ENCODE peak calls at places on chromosomes 11 and 22, in ten cellular contexts. One of them, this sample, is unnamed.
A peak's percentile ranks its signal among the peaks of the same experiment; 100 is the strongest.

GRCh38 chr11:33692013-33692504 is 8.6 kb downstream of the C11orf91 start:
- DNase-seq in MM.1S: no peak
- DNase-seq in CD8-positive, alpha-beta T cell: no peak
- DNase-seq in cardiac muscle cell: no peak
- DNase-seq in DND-41: no peak
- DNase-seq in lower lobe of right lung: no peak
- DNase-seq in colonic mucosa: peak; percentile 76
- DNase-seq in BE2C: no peak
- DNase-seq in BJ: peak; percentile 91
- DNase-seq in OCI-LY7: no peak
- DNase-seq in this sample: no peak

GRCh38 chr11:2781413-2782274 is 81.8 kb upstream of the KCNQ1OT1 start:
- DNase-seq in colonic mucosa: peak; percentile 16
- DNase-seq in DND-41: no peak
- DNase-seq in lower lobe of right lung: peak; percentile 36
- DNase-seq in BE2C: no peak
- DNase-seq in cardiac muscle cell: no peak
- DNase-seq in OCI-LY7: no peak
- DNase-seq in BJ: no peak
- DNase-seq in CD8-positive, alpha-beta T cell: no peak
- DNase-seq in MM.1S: no peak
- DNase-seq in this sample: no peak

GRCh38 chr22:49124588-49124987 is 703.1 kb downstream of the BRD1 start:
- DNase-seq in MM.1S: no peak
- DNase-seq in OCI-LY7: no peak
- DNase-seq in CD8-positive, alpha-beta T cell: no peak
- DNase-seq in BE2C: no peak
- DNase-seq in lower lobe of right lung: no peak
- DNase-seq in cardiac muscle cell: no peak
- DNase-seq in BJ: no peak
- DNase-seq in DND-41: no peak
- DNase-seq in colonic mucosa: no peak
- DNase-seq in this sample: no peak

GRCh38 chr22:35785181-35785923 is 67.7 kb downstream of the APOL5 start:
- DNase-seq in DND-41: no peak
- DNase-seq in lower lobe of right lung: no peak
- DNase-seq in BJ: no peak
- DNase-seq in MM.1S: no peak
- DNase-seq in cardiac muscle cell: no peak
- DNase-seq in colonic mucosa: no peak
- DNase-seq in CD8-positive, alpha-beta T cell: no peak
- DNase-seq in BE2C: no peak
- DNase-seq in OCI-LY7: no peak
- DNase-seq in this sample: no peak

GRCh38 chr22:46827072-46827780 is 64.8 kb downstream of the TBC1D22A start:
- DNase-seq in BJ: no peak
- DNase-seq in MM.1S: no peak
- DNase-seq in DND-41: no peak
- DNase-seq in OCI-LY7: peak; percentile 23
- DNase-seq in colonic mucosa: no peak
- DNase-seq in BE2C: no peak
- DNase-seq in lower lobe of right lung: no peak
- DNase-seq in cardiac muscle cell: peak; percentile 23
- DNase-seq in CD8-positive, alpha-beta T cell: no peak
- DNase-seq in this sample: no peak

GRCh38 chr22:20031732-20032406 is 11.0 kb downstream of the TANGO2 start:
- DNase-seq in DND-41: no peak
- DNase-seq in colonic mucosa: peak; percentile 78
- DNase-seq in cardiac muscle cell: no peak
- DNase-seq in CD8-positive, alpha-beta T cell: no peak
- DNase-seq in lower lobe of right lung: no peak
- DNase-seq in BJ: no peak
- DNase-seq in MM.1S: no peak
- DNase-seq in OCI-LY7: peak; percentile 76
- DNase-seq in BE2C: no peak
- DNase-seq in this sample: peak; percentile 61

GRCh38 chr11:2678396-2678795 is 21.4 kb downstream of the KCNQ1OT1 start:
- DNase-seq in DND-41: no peak
- DNase-seq in BJ: no peak
- DNase-seq in CD8-positive, alpha-beta T cell: no peak
- DNase-seq in cardiac muscle cell: no peak
- DNase-seq in BE2C: no peak
- DNase-seq in lower lobe of right lung: no peak
- DNase-seq in MM.1S: no peak
- DNase-seq in OCI-LY7: no peak
- DNase-seq in colonic mucosa: no peak
- DNase-seq in this sample: no peak

GRCh38 chr11:130369141-130369691 is 54.5 kb upstream of the ZBTB44 start:
- DNase-seq in OCI-LY7: no peak
- DNase-seq in lower lobe of right lung: no peak
- DNase-seq in BE2C: no peak
- DNase-seq in colonic mucosa: no peak
- DNase-seq in cardiac muscle cell: no peak
- DNase-seq in CD8-positive, alpha-beta T cell: no peak
- DNase-seq in DND-41: no peak
- DNase-seq in MM.1S: no peak
- DNase-seq in BJ: no peak
- DNase-seq in this sample: no peak

GRCh38 chr22:42601879-42602465 is 12.7 kb downstream of the POLDIP3 start:
- DNase-seq in CD8-positive, alpha-beta T cell: no peak
- DNase-seq in BE2C: no peak
- DNase-seq in colonic mucosa: no peak
- DNase-seq in lower lobe of right lung: no peak
- DNase-seq in cardiac muscle cell: no peak
- DNase-seq in BJ: no peak
- DNase-seq in OCI-LY7: no peak
- DNase-seq in DND-41: no peak
- DNase-seq in MM.1S: no peak
- DNase-seq in this sample: no peak

GRCh38 chr22:42595434-42595833 is 19.2 kb downstream of the POLDIP3 start:
- DNase-seq in BJ: no peak
- DNase-seq in colonic mucosa: no peak
- DNase-seq in BE2C: peak; percentile 76
- DNase-seq in MM.1S: no peak
- DNase-seq in OCI-LY7: no peak
- DNase-seq in cardiac muscle cell: peak; percentile 75
- DNase-seq in CD8-positive, alpha-beta T cell: no peak
- DNase-seq in lower lobe of right lung: no peak
- DNase-seq in DND-41: no peak
- DNase-seq in this sample: no peak

GRCh38 chr22:42596863-42597530 is 17.7 kb downstream of the POLDIP3 start:
- DNase-seq in OCI-LY7: no peak
- DNase-seq in BJ: no peak
- DNase-seq in colonic mucosa: no peak
- DNase-seq in BE2C: peak; percentile 65
- DNase-seq in lower lobe of right lung: no peak
- DNase-seq in DND-41: no peak
- DNase-seq in cardiac muscle cell: peak; percentile 34
- DNase-seq in CD8-positive, alpha-beta T cell: no peak
- DNase-seq in MM.1S: no peak
- DNase-seq in this sample: no peak

GRCh38 chr22:42591987-42592386 is 22.7 kb downstream of the POLDIP3 start:
- DNase-seq in BE2C: no peak
- DNase-seq in cardiac muscle cell: no peak
- DNase-seq in colonic mucosa: no peak
- DNase-seq in BJ: no peak
- DNase-seq in MM.1S: no peak
- DNase-seq in OCI-LY7: no peak
- DNase-seq in lower lobe of right lung: no peak
- DNase-seq in DND-41: no peak
- DNase-seq in CD8-positive, alpha-beta T cell: no peak
- DNase-seq in this sample: no peak

GRCh38 chr22:42596376-42596775 is 18.3 kb downstream of the POLDIP3 start:
- DNase-seq in cardiac muscle cell: peak; percentile 42
- DNase-seq in lower lobe of right lung: no peak
- DNase-seq in MM.1S: no peak
- DNase-seq in BJ: no peak
- DNase-seq in DND-41: no peak
- DNase-seq in OCI-LY7: no peak
- DNase-seq in BE2C: peak; percentile 80
- DNase-seq in colonic mucosa: no peak
- DNase-seq in CD8-positive, alpha-beta T cell: no peak
- DNase-seq in this sample: no peak
- H3K36me3 ChIP-seq in cardiac muscle cell: peaks cover 67% of the 10 kb centered on the region
- H3K36me3 ChIP-seq in lower lobe of right lung: peaks cover 100% of the 10 kb centered on the region
- H3K36me3 ChIP-seq in MM.1S: peaks cover 20% of the 10 kb centered on the region
- H3K36me3 ChIP-seq in BJ: peaks cover 38% of the 10 kb centered on the region
- H3K36me3 ChIP-seq in DND-41: peaks cover 97% of the 10 kb centered on the region
- H3K36me3 ChIP-seq in OCI-LY7: peaks cover 97% of the 10 kb centered on the region
- H3K36me3 ChIP-seq in BE2C: peaks cover 75% of the 10 kb centered on the region
- H3K36me3 ChIP-seq in colonic mucosa: peaks cover 26% of the 10 kb centered on the region
- H3K36me3 ChIP-seq in CD8-positive, alpha-beta T cell: peaks cover 71% of the 10 kb centered on the region
- H3K36me3 ChIP-seq in this sample: peaks cover 39% of the 10 kb centered on the region

DNA sequence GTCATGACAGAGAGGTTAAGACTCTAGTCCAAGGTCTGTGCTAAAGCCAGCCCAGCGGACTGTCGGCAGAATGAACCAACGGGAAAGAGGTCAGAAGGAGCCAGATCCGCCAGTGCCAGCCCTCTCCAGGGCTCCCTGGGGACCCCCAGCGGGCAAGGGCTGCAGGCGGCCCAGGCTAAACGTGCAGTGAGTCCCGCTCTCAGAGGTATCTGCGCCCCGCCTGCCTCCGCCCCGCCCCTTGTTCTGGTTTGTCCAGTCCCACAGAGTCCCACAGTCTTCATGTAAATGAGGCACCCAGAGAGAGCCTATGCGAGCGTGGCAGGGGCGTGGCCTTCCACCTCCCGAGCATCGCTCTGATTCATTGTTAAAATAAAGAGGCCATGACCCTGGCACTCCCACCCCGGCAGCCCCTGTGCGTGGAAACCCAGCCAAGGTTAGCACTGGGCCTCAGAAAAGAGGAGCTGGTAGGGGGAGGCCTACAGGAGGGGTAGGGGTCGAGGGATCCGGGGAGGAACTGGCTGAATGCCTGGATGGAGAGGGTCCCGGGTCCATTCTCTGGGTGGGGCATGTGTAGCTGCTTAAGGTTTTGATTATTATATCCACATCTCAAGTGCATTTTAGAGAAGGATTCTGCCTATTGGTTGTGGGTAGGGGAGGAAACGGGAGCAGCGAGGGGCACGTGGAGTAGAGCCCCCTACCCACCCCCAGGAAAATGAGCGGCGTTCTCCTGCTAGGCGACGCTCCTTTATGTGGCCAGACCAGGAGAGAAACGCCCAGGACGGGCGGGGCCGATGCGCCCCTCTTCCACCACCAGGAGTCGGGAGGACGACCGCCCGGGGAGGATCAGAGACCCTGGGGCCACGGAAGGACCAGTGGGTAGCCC is at the start of gene TRIOBP:
- DNase-seq in lower lobe of right lung: peak; percentile 97
- DNase-seq in OCI-LY7: peak; percentile 97
- DNase-seq in BE2C: peak; percentile 100
- DNase-seq in cardiac muscle cell: peak; percentile 100
- DNase-seq in MM.1S: peak; percentile 95
- DNase-seq in CD8-positive, alpha-beta T cell: peak; percentile 67
- DNase-seq in BJ: peak; percentile 71
- DNase-seq in colonic mucosa: peak; percentile 97
- DNase-seq in DND-41: peak; percentile 77
- DNase-seq in this sample: peak; percentile 80
- TF ChIP-seq CTCF in lower lobe of right lung: peak; percentile 50
- TF ChIP-seq CTCF in OCI-LY7: peak; percentile 66
- TF ChIP-seq CTCF in BE2C: peak; percentile 42
- TF ChIP-seq CTCF in cardiac muscle cell: peak; percentile 48
- TF ChIP-seq CTCF in MM.1S: peak; percentile 43
- TF ChIP-seq CTCF in CD8-positive, alpha-beta T cell: peak; percentile 46
- TF ChIP-seq CTCF in BJ: peak; percentile 73
- TF ChIP-seq CTCF in colonic mucosa: peak; percentile 38
- TF ChIP-seq CTCF in DND-41: no peak
- TF ChIP-seq CTCF in this sample: peak; percentile 43

GRCh38 chr22:32866953-32867352 is 65.4 kb downstream of the TIMP3 start:
- DNase-seq in BE2C: no peak
- DNase-seq in BJ: no peak
- DNase-seq in CD8-positive, alpha-beta T cell: no peak
- DNase-seq in MM.1S: no peak
- DNase-seq in cardiac muscle cell: no peak
- DNase-seq in DND-41: no peak
- DNase-seq in lower lobe of right lung: no peak
- DNase-seq in colonic mucosa: no peak
- DNase-seq in OCI-LY7: no peak
- DNase-seq in this sample: no peak
- H3K4me3 ChIP-seq in BE2C: no peak overlapping the region
- H3K4me3 ChIP-seq in BJ: no peak overlapping the region
- H3K4me3 ChIP-seq in CD8-positive, alpha-beta T cell: no peak overlapping the region
- H3K4me3 ChIP-seq in MM.1S: no peak overlapping the region
- H3K4me3 ChIP-seq in cardiac muscle cell: no peak overlapping the region
- H3K4me3 ChIP-seq in DND-41: no peak overlapping the region
- H3K4me3 ChIP-seq in lower lobe of right lung: no peak overlapping the region
- H3K4me3 ChIP-seq in colonic mucosa: no peak overlapping the region
- H3K4me3 ChIP-seq in OCI-LY7: no peak overlapping the region
- H3K4me3 ChIP-seq in this sample: no peak overlapping the region

GRCh38 chr22:29692327-29692640 is 27.5 kb upstream of the CABP7 start:
- DNase-seq in BJ: no peak
- DNase-seq in CD8-positive, alpha-beta T cell: no peak
- DNase-seq in BE2C: no peak
- DNase-seq in cardiac muscle cell: no peak
- DNase-seq in OCI-LY7: no peak
- DNase-seq in DND-41: no peak
- DNase-seq in lower lobe of right lung: no peak
- DNase-seq in MM.1S: no peak
- DNase-seq in colonic mucosa: no peak
- DNase-seq in this sample: no peak

GRCh38 chr22:29693151-29693550 is 26.7 kb upstream of the CABP7 start:
- DNase-seq in lower lobe of right lung: no peak
- DNase-seq in CD8-positive, alpha-beta T cell: no peak
- DNase-seq in cardiac muscle cell: no peak
- DNase-seq in colonic mucosa: no peak
- DNase-seq in MM.1S: no peak
- DNase-seq in OCI-LY7: no peak
- DNase-seq in BJ: no peak
- DNase-seq in BE2C: no peak
- DNase-seq in DND-41: no peak
- DNase-seq in this sample: no peak

GRCh38 chr22:29693671-29694070 is 26.1 kb upstream of the CABP7 start:
- DNase-seq in CD8-positive, alpha-beta T cell: no peak
- DNase-seq in BE2C: no peak
- DNase-seq in lower lobe of right lung: no peak
- DNase-seq in cardiac muscle cell: no peak
- DNase-seq in BJ: no peak
- DNase-seq in colonic mucosa: no peak
- DNase-seq in DND-41: no peak
- DNase-seq in MM.1S: no peak
- DNase-seq in OCI-LY7: no peak
- DNase-seq in this sample: no peak

GRCh38 chr22:29697853-29698598 is 21.8 kb upstream of the CABP7 start:
- DNase-seq in CD8-positive, alpha-beta T cell: no peak
- DNase-seq in BJ: no peak
- DNase-seq in DND-41: no peak
- DNase-seq in colonic mucosa: no peak
- DNase-seq in OCI-LY7: no peak
- DNase-seq in cardiac muscle cell: no peak
- DNase-seq in MM.1S: no peak
- DNase-seq in BE2C: no peak
- DNase-seq in lower lobe of right lung: no peak
- DNase-seq in this sample: no peak

DNA sequence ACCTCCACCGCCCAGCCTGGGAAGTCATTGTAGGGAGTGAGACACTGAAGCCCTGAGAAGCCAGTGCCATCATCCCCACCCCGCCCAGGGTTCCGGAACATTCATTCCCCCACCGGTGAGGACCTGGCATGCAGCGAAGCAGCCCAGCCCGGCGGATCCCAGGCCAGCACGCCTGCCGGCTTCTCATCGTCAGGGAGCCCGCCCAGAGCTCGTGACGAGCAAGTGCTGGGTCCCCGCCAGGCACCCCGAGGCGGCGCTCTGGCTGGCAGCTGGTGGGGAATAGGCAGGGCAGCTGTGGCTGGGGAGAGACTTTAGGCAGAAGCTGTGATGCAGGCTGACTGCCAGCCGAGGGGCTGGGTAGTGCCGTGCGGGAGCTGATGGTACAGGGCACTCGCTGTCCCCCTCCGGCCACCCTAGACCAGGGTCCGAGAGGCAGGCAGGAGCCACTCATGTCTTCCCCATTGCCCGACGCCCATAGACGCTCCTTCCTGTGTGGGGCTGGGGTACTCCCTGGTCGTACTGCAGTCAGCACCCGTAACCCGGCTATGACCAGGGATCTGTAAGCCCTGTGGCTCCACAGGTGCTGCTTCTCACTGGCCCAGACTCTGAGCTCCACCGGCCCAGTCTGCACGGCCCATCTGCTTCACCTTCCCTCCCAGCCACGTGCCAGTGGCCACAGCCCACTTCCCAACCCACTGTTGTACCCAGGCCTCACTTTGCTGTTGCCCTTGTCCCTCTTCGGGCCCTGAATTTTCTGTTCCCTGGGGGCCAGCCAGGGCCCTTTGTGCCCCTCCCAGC is 24.5 kb upstream of the CABP7 start:
- DNase-seq in BJ: no peak
- DNase-seq in colonic mucosa: no peak
- DNase-seq in MM.1S: no peak
- DNase-seq in CD8-positive, alpha-beta T cell: no peak
- DNase-seq in DND-41: no peak
- DNase-seq in OCI-LY7: no peak
- DNase-seq in cardiac muscle cell: no peak
- DNase-seq in BE2C: peak; percentile 93
- DNase-seq in lower lobe of right lung: no peak
- DNase-seq in this sample: no peak
- H3K36me3 ChIP-seq in BJ: peaks cover 26% of the 10 kb centered on the region
- H3K36me3 ChIP-seq in colonic mucosa: no peaks in the 10 kb centered on the region
- H3K36me3 ChIP-seq in MM.1S: no peaks in the 10 kb centered on the region
- H3K36me3 ChIP-seq in CD8-positive, alpha-beta T cell: peaks cover 4% of the 10 kb centered on the region
- H3K36me3 ChIP-seq in DND-41: peaks cover 73% of the 10 kb centered on the region
- H3K36me3 ChIP-seq in OCI-LY7: peaks cover 6% of the 10 kb centered on the region
- H3K36me3 ChIP-seq in cardiac muscle cell: no peaks in the 10 kb centered on the region
- H3K36me3 ChIP-seq in BE2C: peaks cover 25% of the 10 kb centered on the region
- H3K36me3 ChIP-seq in lower lobe of right lung: peaks cover 48% of the 10 kb centered on the region
- H3K36me3 ChIP-seq in this sample: peaks cover 5% of the 10 kb centered on the region

This sample was measured in GM06990.